ENCODE peak calls at places on chromosomes 11 and 22, in four cellular contexts. One of them, this sample, is unnamed.

GRCh38 chr11:64341851-64342791 is 2.1 kb downstream of the CCDC88B start:
- DNase-seq in HL-60: peak
- DNase-seq in K562: peak
- DNase-seq in GM12878: no peak
- DNase-seq in this sample: peak

GRCh38 chr11:28619870-28620540 is 511.8 kb downstream of the METTL15 start:
- DNase-seq in HL-60: no peak
- DNase-seq in K562: no peak
- DNase-seq in GM12878: no peak
- DNase-seq in this sample: no peak

GRCh38 chr11:44243633-44244343 is 66.2 kb downstream of the ALX4 start:
- DNase-seq in HL-60: no peak
- DNase-seq in K562: peak
- DNase-seq in GM12878: no peak
- DNase-seq in this sample: no peak

GRCh38 chr11:76790251-76790650 is 7.1 kb downstream of the TSKU start:
- DNase-seq in K562: no peak
- DNase-seq in GM12878: no peak
- DNase-seq in HL-60: no peak
- DNase-seq in this sample: no peak

GRCh38 chr11:131511794-131512193 is 141.4 kb downstream of the NTM start:
- DNase-seq in K562: peak
- DNase-seq in GM12878: no peak
- DNase-seq in HL-60: peak
- DNase-seq in this sample: peak

GRCh38 chr11:14784230-14784629 is 107.8 kb downstream of the CYP2R1 start:
- DNase-seq in HL-60: no peak
- DNase-seq in K562: no peak
- DNase-seq in GM12878: no peak
- DNase-seq in this sample: no peak

GRCh38 chr11:64084962-64085710 is 49.4 kb downstream of the FLRT1 start:
- DNase-seq in K562: no peak
- DNase-seq in HL-60: no peak
- DNase-seq in GM12878: no peak
- DNase-seq in this sample: no peak

GRCh38 chr11:118114266-118114665 is 27.5 kb upstream of the SMIM35 start:
- DNase-seq in HL-60: no peak
- DNase-seq in GM12878: no peak
- DNase-seq in K562: no peak
- DNase-seq in this sample: no peak

GRCh38 chr11:84854498-84854880 is 772.7 kb downstream of the DLG2 start:
- DNase-seq in K562: no peak
- DNase-seq in GM12878: no peak
- DNase-seq in HL-60: no peak
- DNase-seq in this sample: no peak

GRCh38 chr11:10326080-10326964 is 21.4 kb downstream of the ADM start:
- DNase-seq in HL-60: no peak
- DNase-seq in K562: no peak
- DNase-seq in GM12878: no peak
- DNase-seq in this sample: no peak

GRCh38 chr11:115226556-115226955 is 277.7 kb downstream of the CADM1 start:
- DNase-seq in K562: no peak
- DNase-seq in HL-60: no peak
- DNase-seq in GM12878: no peak
- DNase-seq in this sample: no peak

GRCh38 chr22:45537734-45538181 is 35.1 kb downstream of the FBLN1 start:
- DNase-seq in HL-60: no peak
- DNase-seq in K562: no peak
- DNase-seq in GM12878: no peak
- DNase-seq in this sample: no peak

GRCh38 chr22:49068861-49069260 is 758.8 kb downstream of the BRD1 start:
- DNase-seq in HL-60: no peak
- DNase-seq in K562: no peak
- DNase-seq in GM12878: no peak
- DNase-seq in this sample: no peak

GRCh38 chr11:107741044-107741823 is 29.4 kb upstream of the SLN start:
- DNase-seq in K562: peak
- DNase-seq in GM12878: peak
- DNase-seq in HL-60: peak
- DNase-seq in this sample: peak

GRCh38 chr22:38968801-38969200 is 11.4 kb downstream of the APOBEC3A start:
- DNase-seq in GM12878: no peak
- DNase-seq in HL-60: no peak
- DNase-seq in K562: no peak
- DNase-seq in this sample: no peak

GRCh38 chr11:17827006-17827405 is 92.4 kb downstream of the KCNC1 start:
- DNase-seq in K562: no peak
- DNase-seq in HL-60: no peak
- DNase-seq in GM12878: no peak
- DNase-seq in this sample: no peak

GRCh38 chr11:721347-721912 is 15.4 kb downstream of the EPS8L2 start:
- DNase-seq in K562: no peak
- DNase-seq in GM12878: no peak
- DNase-seq in HL-60: peak
- DNase-seq in this sample: no peak

GRCh38 chr11:20367313-20367948 is 3.9 kb downstream of the HTATIP2 start:
- DNase-seq in GM12878: no peak
- DNase-seq in K562: peak
- DNase-seq in HL-60: no peak
- DNase-seq in this sample: no peak

GRCh38 chr11:73252577-73253191 is 19.5 kb upstream of the P2RY6 start:
- DNase-seq in GM12878: no peak
- DNase-seq in K562: peak
- DNase-seq in HL-60: peak
- DNase-seq in this sample: no peak

GRCh38 chr22:22392131-22392530 is 116.4 kb downstream of the ZNF280B start:
- DNase-seq in GM12878: no peak
- DNase-seq in K562: no peak
- DNase-seq in HL-60: no peak
- DNase-seq in this sample: no peak

GRCh38 chr11:75263944-75264349 is 23.4 kb downstream of the TPBGL start:
- DNase-seq in GM12878: no peak
- DNase-seq in K562: no peak
- DNase-seq in HL-60: peak
- DNase-seq in this sample: no peak

GRCh38 chr11:120289426-120289825 is 35.7 kb upstream of the TLCD5 start:
- DNase-seq in K562: no peak
- DNase-seq in HL-60: peak
- DNase-seq in GM12878: no peak
- DNase-seq in this sample: no peak

GRCh38 chr11:97607301-97608000 is 1217.6 kb downstream of the JRKL start:
- DNase-seq in HL-60: no peak
- DNase-seq in GM12878: no peak
- DNase-seq in K562: no peak
- DNase-seq in this sample: no peak

GRCh38 chr11:122796128-122796717 is 42.1 kb upstream of the CRTAM start:
- DNase-seq in HL-60: peak
- DNase-seq in GM12878: no peak
- DNase-seq in K562: peak
- DNase-seq in this sample: peak

GRCh38 chr11:70415642-70416395 is 17.5 kb downstream of the CTTN start:
- DNase-seq in HL-60: peak
- DNase-seq in GM12878: no peak
- DNase-seq in K562: no peak
- DNase-seq in this sample: no peak

GRCh38 chr22:42515896-42516295 is 3.7 kb downstream of the RRP7A start:
- DNase-seq in HL-60: no peak
- DNase-seq in K562: no peak
- DNase-seq in GM12878: no peak
- DNase-seq in this sample: no peak

GRCh38 chr22:50672471-50673230 is at the start of gene SHANK3:
- DNase-seq in GM12878: no peak
- DNase-seq in HL-60: no peak
- DNase-seq in K562: peak
- DNase-seq in this sample: no peak

GRCh38 chr11:41449483-41450050 is 9.9 kb downstream of the LRRC4C start:
- DNase-seq in HL-60: no peak
- DNase-seq in GM12878: no peak
- DNase-seq in K562: no peak
- DNase-seq in this sample: no peak

GRCh38 chr11:105033344-105033743 is 1.6 kb downstream of the CASP1 start:
- DNase-seq in HL-60: no peak
- DNase-seq in GM12878: no peak
- DNase-seq in K562: no peak
- DNase-seq in this sample: no peak

GRCh38 chr22:35735622-35736021 is 17.9 kb downstream of the APOL5 start:
- DNase-seq in HL-60: no peak
- DNase-seq in GM12878: no peak
- DNase-seq in K562: no peak
- DNase-seq in this sample: no peak

DNA sequence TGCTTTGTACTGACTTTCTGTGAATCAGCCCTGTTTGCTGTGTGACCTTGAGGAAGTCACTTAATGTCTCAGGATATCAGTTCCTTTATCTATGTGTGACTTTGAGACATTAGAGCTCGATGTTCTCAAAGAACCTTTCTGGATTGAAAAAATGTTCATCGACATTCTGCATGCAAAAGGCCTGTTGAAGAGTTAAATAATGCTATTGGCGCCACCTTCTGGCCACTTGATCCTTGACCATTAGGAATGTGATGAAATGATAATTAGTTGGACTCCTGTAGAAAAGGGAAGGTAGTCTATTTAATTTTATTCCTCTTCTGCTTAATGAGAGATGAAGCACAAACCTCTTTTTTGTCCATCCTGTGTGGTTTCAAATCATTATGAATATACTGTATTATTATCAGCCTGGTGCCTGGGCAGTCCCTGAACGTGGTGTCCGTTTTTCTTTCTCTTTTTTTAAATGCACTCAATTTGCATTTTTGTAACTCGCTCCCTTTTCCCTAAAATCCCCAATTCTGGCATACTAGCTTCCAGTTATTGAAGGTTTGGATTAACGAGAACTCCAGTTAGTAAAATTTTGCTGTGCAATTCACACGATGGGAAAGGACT is 20.7 kb downstream of the ELF5 start:
- DNase-seq in HL-60: peak
- DNase-seq in GM12878: no peak
- DNase-seq in K562: peak
- DNase-seq in this sample: peak
- TF ChIP-seq SPI1 in HL-60: no peak
- TF ChIP-seq SPI1 in GM12878: no peak
- TF ChIP-seq SPI1 in K562: no peak
- TF ChIP-seq SPI1 in this sample: no peak

GRCh38 chr11:47271328-47271727 is 1.4 kb downstream of the MADD start:
- DNase-seq in HL-60: no peak
- DNase-seq in K562: peak
- DNase-seq in GM12878: no peak
- DNase-seq in this sample: no peak

GRCh38 chr11:47271961-47272661 is 2.2 kb downstream of the MADD start:
- DNase-seq in HL-60: peak
- DNase-seq in GM12878: no peak
- DNase-seq in K562: peak
- DNase-seq in this sample: no peak

GRCh38 chr11:47269002-47269828 is 718 bp upstream of the MADD start:
- DNase-seq in HL-60: peak
- DNase-seq in GM12878: no peak
- DNase-seq in K562: peak
- DNase-seq in this sample: peak

GRCh38 chr11:47269829-47270305 is at the start of gene MADD:
- DNase-seq in HL-60: peak
- DNase-seq in K562: peak
- DNase-seq in GM12878: peak
- DNase-seq in this sample: peak

GRCh38 chr11:47270331-47271271 is 668 bp downstream of the MADD start:
- DNase-seq in HL-60: peak
- DNase-seq in K562: peak
- DNase-seq in GM12878: no peak
- DNase-seq in this sample: no peak
- TF ChIP-seq SPI1 in HL-60: no peak
- TF ChIP-seq SPI1 in K562: no peak
- TF ChIP-seq SPI1 in GM12878: no peak
- TF ChIP-seq SPI1 in this sample: no peak

GRCh38 chr11:130508913-130509312 is 60.5 kb downstream of the ADAMTS15 start:
- DNase-seq in HL-60: no peak
- DNase-seq in K562: no peak
- DNase-seq in GM12878: no peak
- DNase-seq in this sample: no peak
- TF ChIP-seq SPI1 in HL-60: no peak
- TF ChIP-seq SPI1 in K562: no peak
- TF ChIP-seq SPI1 in GM12878: no peak
- TF ChIP-seq SPI1 in this sample: no peak

DNA sequence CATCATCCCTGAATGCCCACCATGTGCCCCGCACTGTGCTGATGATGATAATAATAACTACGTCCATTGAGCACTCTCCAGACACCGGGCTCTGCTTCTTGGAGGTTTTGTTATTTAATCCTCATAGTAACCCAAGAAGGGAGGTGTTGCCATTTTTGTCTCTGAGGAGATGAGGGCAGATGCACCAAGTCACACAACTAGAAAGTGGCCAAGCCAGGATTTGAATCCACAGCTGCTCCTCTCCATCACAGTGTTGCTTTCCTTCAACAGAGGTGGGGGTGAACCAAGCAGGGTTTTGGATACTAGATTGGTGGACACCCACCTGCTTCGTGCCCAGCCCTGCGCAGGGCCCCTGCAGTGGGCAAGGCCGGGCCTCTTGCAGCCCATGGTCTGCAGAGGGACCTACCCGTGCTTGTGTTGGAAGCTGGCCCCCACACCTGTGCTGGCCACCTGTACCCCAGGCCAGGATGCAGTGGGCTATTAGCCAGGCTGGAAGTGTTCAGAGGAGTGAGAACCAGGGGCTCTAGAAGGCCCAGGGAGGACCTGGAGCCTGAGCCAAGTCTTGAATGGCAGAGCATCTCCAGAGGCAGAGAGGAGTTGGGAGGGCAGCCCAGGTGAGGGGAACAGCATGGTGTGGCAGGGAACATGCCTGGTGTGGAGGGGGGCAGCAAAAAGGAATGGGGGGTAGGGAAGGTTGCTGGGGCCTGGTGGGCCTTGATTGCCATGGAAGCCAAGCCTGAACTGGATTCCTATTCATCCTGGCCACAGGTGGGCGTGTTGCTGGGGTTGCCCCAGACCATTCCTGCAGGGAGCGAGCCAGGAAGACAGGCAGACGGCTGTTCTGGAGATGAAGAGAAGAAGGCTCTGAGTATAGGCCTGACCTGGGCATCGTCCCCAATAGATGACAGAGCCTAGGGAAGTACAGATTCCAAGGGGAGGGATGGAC is 2.7 kb upstream of the DPP3 start:
- DNase-seq in HL-60: no peak
- DNase-seq in K562: no peak
- DNase-seq in GM12878: no peak
- DNase-seq in this sample: no peak
- TF ChIP-seq SPI1 in HL-60: no peak
- TF ChIP-seq SPI1 in K562: no peak
- TF ChIP-seq SPI1 in GM12878: no peak
- TF ChIP-seq SPI1 in this sample: no peak

This sample was measured in GM12891.